ENCODE peak calls at places on chromosomes 5 and 9, in eight cellular contexts. S, U, A, R, T, C, M and P are unnamed samples.

GRCh38 chr5:88667187-88668141 is 215.5 kb downstream of the MEF2C start:
- ATAC-seq in S (peak), U (no peak), A (no peak), R (no peak), T (no peak), C (no peak), M (peak), P (no peak)

GRCh38 chr5:5303242-5303641 is 119.2 kb upstream of the ICE1 start:
- ATAC-seq in S (no peak), U (no peak), A (no peak), R (no peak), T (no peak), C (no peak), M (no peak), P (peak)

GRCh38 chr5:169165052-169165451 is 135.9 kb downstream of the SLIT3 start:
- ATAC-seq in S (no peak), U (no peak), A (no peak), R (no peak), T (no peak), C (no peak), M (no peak), P (no peak)

GRCh38 chr9:21836437-21837161 is 34.2 kb downstream of the MTAP start:
- ATAC-seq in S (peak), U (no peak), A (no peak), R (no peak), T (no peak), C (no peak), M (peak), P (no peak)

GRCh38 chr5:142003266-142003800 is 9.5 kb downstream of the GNPDA1 start:
- ATAC-seq in S (no peak), U (no peak), A (no peak), R (no peak), T (no peak), C (no peak), M (no peak), P (no peak)

GRCh38 chr9:93210974-93211653 is 27.2 kb downstream of the WNK2 start:
- ATAC-seq in S (no peak), U (peak), A (no peak), R (no peak), T (no peak), C (no peak), M (peak), P (no peak)

GRCh38 chr9:106962105-106962504 is 99.1 kb downstream of the ZNF462 start:
- ATAC-seq in S (no peak), U (no peak), A (no peak), R (no peak), T (no peak), C (no peak), M (peak), P (no peak)

GRCh38 chr5:72151646-72152045 is 44.4 kb downstream of the MAP1B start:
- ATAC-seq in S (no peak), U (no peak), A (no peak), R (peak), T (peak), C (no peak), M (no peak), P (no peak)

GRCh38 chr5:150561192-150561512 is 53.2 kb downstream of the NDST1 start:
- ATAC-seq in S (no peak), U (peak), A (peak), R (peak), T (no peak), C (no peak), M (no peak), P (no peak)

GRCh38 chr9:123640792-123641222 is 284.8 kb downstream of the CRB2 start:
- ATAC-seq in S (peak), U (peak), A (no peak), R (no peak), T (no peak), C (no peak), M (peak), P (peak)

GRCh38 chr5:174827521-174827920 is 103.1 kb downstream of the MSX2 start:
- ATAC-seq in S (no peak), U (no peak), A (no peak), R (no peak), T (no peak), C (no peak), M (no peak), P (no peak)

GRCh38 chr9:93952784-93953491 is 2.2 kb downstream of the BARX1 start:
- ATAC-seq in S (peak), U (no peak), A (peak), R (peak), T (no peak), C (no peak), M (peak), P (peak)

GRCh38 chr5:173513521-173513991 is 102.9 kb downstream of the BOD1 start:
- ATAC-seq in S (no peak), U (no peak), A (no peak), R (no peak), T (no peak), C (no peak), M (no peak), P (no peak)

GRCh38 chr5:56501949-56502557 is 268.9 kb upstream of the ANKRD55 start:
- ATAC-seq in S (no peak), U (no peak), A (peak), R (peak), T (no peak), C (no peak), M (peak), P (peak)

GRCh38 chr9:70563437-70564204 is 149.2 kb upstream of the KLF9 start:
- ATAC-seq in S (peak), U (peak), A (peak), R (peak), T (peak), C (peak), M (peak), P (peak)

GRCh38 chr5:176899946-176900782 is 1.0 kb upstream of the HK3 start:
- ATAC-seq in S (no peak), U (no peak), A (no peak), R (peak), T (no peak), C (no peak), M (no peak), P (no peak)